ENCODE peak calls at places on chromosome 13, in seven cellular contexts. One of them, this sample, is unnamed.

GRCh38 chr13:53151692-53152421 is 123.2 kb downstream of the OLFM4 start:
- DNase-seq in AG09319: no peak
- DNase-seq in naive thymus-derived CD8-positive, alpha-beta T cell: no peak
- DNase-seq in sigmoid colon: no peak
- DNase-seq in EH: peak
- DNase-seq in head of caudate nucleus: peak
- DNase-seq in lower lobe of right lung: no peak
- DNase-seq in this sample: no peak

GRCh38 chr13:27137759-27138158 is 33.9 kb downstream of the USP12 start:
- DNase-seq in lower lobe of right lung: no peak
- DNase-seq in sigmoid colon: no peak
- DNase-seq in naive thymus-derived CD8-positive, alpha-beta T cell: no peak
- DNase-seq in EH: no peak
- DNase-seq in AG09319: no peak
- DNase-seq in head of caudate nucleus: no peak
- DNase-seq in this sample: no peak

GRCh38 chr13:111901301-111901905 is 165.5 kb upstream of the SOX1 start:
- DNase-seq in head of caudate nucleus: peak
- DNase-seq in sigmoid colon: peak
- DNase-seq in naive thymus-derived CD8-positive, alpha-beta T cell: no peak
- DNase-seq in EH: no peak
- DNase-seq in AG09319: no peak
- DNase-seq in lower lobe of right lung: no peak
- DNase-seq in this sample: no peak

GRCh38 chr13:113084943-113085540 is 20.5 kb upstream of the F7 start:
- DNase-seq in naive thymus-derived CD8-positive, alpha-beta T cell: no peak
- DNase-seq in head of caudate nucleus: no peak
- DNase-seq in lower lobe of right lung: peak
- DNase-seq in EH: no peak
- DNase-seq in AG09319: no peak
- DNase-seq in sigmoid colon: no peak
- DNase-seq in this sample: no peak

GRCh38 chr13:42762917-42763316 is 18.5 kb upstream of the FAM216B start:
- DNase-seq in sigmoid colon: no peak
- DNase-seq in EH: peak
- DNase-seq in head of caudate nucleus: no peak
- DNase-seq in lower lobe of right lung: no peak
- DNase-seq in naive thymus-derived CD8-positive, alpha-beta T cell: no peak
- DNase-seq in AG09319: peak
- DNase-seq in this sample: no peak

GRCh38 chr13:28423010-28423409 is 71.9 kb downstream of the FLT1 start:
- DNase-seq in AG09319: no peak
- DNase-seq in lower lobe of right lung: peak
- DNase-seq in naive thymus-derived CD8-positive, alpha-beta T cell: peak
- DNase-seq in sigmoid colon: peak
- DNase-seq in EH: no peak
- DNase-seq in head of caudate nucleus: peak
- DNase-seq in this sample: no peak

GRCh38 chr13:49497272-49497671 is 1.5 kb downstream of the PHF11 start:
- DNase-seq in EH: no peak
- DNase-seq in AG09319: no peak
- DNase-seq in sigmoid colon: no peak
- DNase-seq in lower lobe of right lung: no peak
- DNase-seq in naive thymus-derived CD8-positive, alpha-beta T cell: no peak
- DNase-seq in head of caudate nucleus: no peak
- DNase-seq in this sample: no peak

GRCh38 chr13:49113526-49114286 is 106.4 kb upstream of the MLNR start:
- DNase-seq in sigmoid colon: no peak
- DNase-seq in head of caudate nucleus: no peak
- DNase-seq in EH: peak
- DNase-seq in lower lobe of right lung: no peak
- DNase-seq in AG09319: peak
- DNase-seq in naive thymus-derived CD8-positive, alpha-beta T cell: no peak
- DNase-seq in this sample: no peak

GRCh38 chr13:54628383-54628782 is 1599.8 kb downstream of the OLFM4 start:
- DNase-seq in lower lobe of right lung: no peak
- DNase-seq in naive thymus-derived CD8-positive, alpha-beta T cell: no peak
- DNase-seq in EH: no peak
- DNase-seq in AG09319: no peak
- DNase-seq in head of caudate nucleus: no peak
- DNase-seq in sigmoid colon: no peak
- DNase-seq in this sample: no peak

GRCh38 chr13:26487781-26488180 is 69.7 kb upstream of the WASF3 start:
- DNase-seq in EH: no peak
- DNase-seq in sigmoid colon: peak
- DNase-seq in head of caudate nucleus: no peak
- DNase-seq in AG09319: no peak
- DNase-seq in naive thymus-derived CD8-positive, alpha-beta T cell: no peak
- DNase-seq in lower lobe of right lung: no peak
- DNase-seq in this sample: no peak

GRCh38 chr13:65034266-65034665 is 2195.9 kb downstream of the PCDH9 start:
- DNase-seq in AG09319: no peak
- DNase-seq in EH: no peak
- DNase-seq in naive thymus-derived CD8-positive, alpha-beta T cell: no peak
- DNase-seq in sigmoid colon: peak
- DNase-seq in head of caudate nucleus: no peak
- DNase-seq in lower lobe of right lung: no peak
- DNase-seq in this sample: no peak

GRCh38 chr13:69935043-69935442 is 172.6 kb upstream of the ATXN8OS start:
- DNase-seq in head of caudate nucleus: no peak
- DNase-seq in lower lobe of right lung: no peak
- DNase-seq in naive thymus-derived CD8-positive, alpha-beta T cell: no peak
- DNase-seq in AG09319: no peak
- DNase-seq in sigmoid colon: no peak
- DNase-seq in EH: no peak
- DNase-seq in this sample: no peak

GRCh38 chr13:98445340-98446233 is 131.3 kb downstream of the STK24 start:
- DNase-seq in sigmoid colon: peak
- DNase-seq in EH: peak
- DNase-seq in lower lobe of right lung: peak
- DNase-seq in AG09319: no peak
- DNase-seq in head of caudate nucleus: peak
- DNase-seq in naive thymus-derived CD8-positive, alpha-beta T cell: peak
- DNase-seq in this sample: no peak

GRCh38 chr13:42821437-42821836 is 40.1 kb downstream of the FAM216B start:
- DNase-seq in AG09319: peak
- DNase-seq in sigmoid colon: no peak
- DNase-seq in head of caudate nucleus: no peak
- DNase-seq in lower lobe of right lung: no peak
- DNase-seq in EH: peak
- DNase-seq in naive thymus-derived CD8-positive, alpha-beta T cell: no peak
- DNase-seq in this sample: no peak

GRCh38 chr13:49560270-49561063 is 24.9 kb downstream of the RCBTB1 start:
- DNase-seq in lower lobe of right lung: no peak
- DNase-seq in naive thymus-derived CD8-positive, alpha-beta T cell: no peak
- DNase-seq in EH: peak
- DNase-seq in head of caudate nucleus: no peak
- DNase-seq in AG09319: peak
- DNase-seq in sigmoid colon: no peak
- DNase-seq in this sample: no peak

GRCh38 chr13:72284791-72285190 is 417.8 kb upstream of the DACH1 start:
- DNase-seq in naive thymus-derived CD8-positive, alpha-beta T cell: no peak
- DNase-seq in AG09319: no peak
- DNase-seq in lower lobe of right lung: no peak
- DNase-seq in EH: peak
- DNase-seq in sigmoid colon: no peak
- DNase-seq in head of caudate nucleus: no peak
- DNase-seq in this sample: no peak

GRCh38 chr13:40152145-40152544 is 496.7 kb downstream of the COG6 start:
- DNase-seq in head of caudate nucleus: no peak
- DNase-seq in naive thymus-derived CD8-positive, alpha-beta T cell: no peak
- DNase-seq in lower lobe of right lung: no peak
- DNase-seq in AG09319: peak
- DNase-seq in sigmoid colon: no peak
- DNase-seq in EH: peak
- DNase-seq in this sample: no peak

GRCh38 chr13:113124211-113125025 is 1.8 kb downstream of the F10 start:
- DNase-seq in AG09319: no peak
- DNase-seq in EH: no peak
- DNase-seq in sigmoid colon: no peak
- DNase-seq in lower lobe of right lung: peak
- DNase-seq in head of caudate nucleus: peak
- DNase-seq in naive thymus-derived CD8-positive, alpha-beta T cell: no peak
- DNase-seq in this sample: no peak

GRCh38 chr13:44296856-44297255 is 76.8 kb upstream of the SERP2 start:
- DNase-seq in sigmoid colon: no peak
- DNase-seq in head of caudate nucleus: peak
- DNase-seq in naive thymus-derived CD8-positive, alpha-beta T cell: no peak
- DNase-seq in EH: no peak
- DNase-seq in AG09319: no peak
- DNase-seq in lower lobe of right lung: no peak
- DNase-seq in this sample: no peak

GRCh38 chr13:84230568-84230967 is 348.3 kb upstream of the SLITRK1 start:
- DNase-seq in sigmoid colon: no peak
- DNase-seq in head of caudate nucleus: no peak
- DNase-seq in AG09319: no peak
- DNase-seq in naive thymus-derived CD8-positive, alpha-beta T cell: no peak
- DNase-seq in EH: no peak
- DNase-seq in lower lobe of right lung: no peak
- DNase-seq in this sample: no peak

GRCh38 chr13:94658926-94659649 is 53.3 kb downstream of the SOX21 start:
- DNase-seq in lower lobe of right lung: no peak
- DNase-seq in sigmoid colon: no peak
- DNase-seq in AG09319: no peak
- DNase-seq in head of caudate nucleus: no peak
- DNase-seq in naive thymus-derived CD8-positive, alpha-beta T cell: no peak
- DNase-seq in EH: no peak
- DNase-seq in this sample: no peak

GRCh38 chr13:73914119-73914518 is 220.1 kb downstream of the KLF12 start:
- DNase-seq in sigmoid colon: no peak
- DNase-seq in naive thymus-derived CD8-positive, alpha-beta T cell: no peak
- DNase-seq in head of caudate nucleus: no peak
- DNase-seq in lower lobe of right lung: no peak
- DNase-seq in AG09319: no peak
- DNase-seq in EH: no peak
- DNase-seq in this sample: no peak

GRCh38 chr13:100128373-100128772 is 39.5 kb downstream of the PCCA start:
- DNase-seq in lower lobe of right lung: no peak
- DNase-seq in EH: peak
- DNase-seq in sigmoid colon: no peak
- DNase-seq in head of caudate nucleus: no peak
- DNase-seq in AG09319: no peak
- DNase-seq in naive thymus-derived CD8-positive, alpha-beta T cell: no peak
- DNase-seq in this sample: no peak

GRCh38 chr13:92896842-92897241 is 329.8 kb upstream of the GPC6 start:
- DNase-seq in head of caudate nucleus: no peak
- DNase-seq in sigmoid colon: no peak
- DNase-seq in AG09319: no peak
- DNase-seq in EH: no peak
- DNase-seq in naive thymus-derived CD8-positive, alpha-beta T cell: no peak
- DNase-seq in lower lobe of right lung: no peak
- DNase-seq in this sample: no peak

GRCh38 chr13:109652536-109652935 is 133.8 kb downstream of the IRS2 start:
- DNase-seq in lower lobe of right lung: no peak
- DNase-seq in sigmoid colon: no peak
- DNase-seq in AG09319: no peak
- DNase-seq in head of caudate nucleus: no peak
- DNase-seq in EH: no peak
- DNase-seq in naive thymus-derived CD8-positive, alpha-beta T cell: no peak
- DNase-seq in this sample: no peak

GRCh38 chr13:45807520-45808099 is 43.9 kb downstream of the SIAH3 start:
- DNase-seq in EH: peak
- DNase-seq in AG09319: no peak
- DNase-seq in sigmoid colon: no peak
- DNase-seq in naive thymus-derived CD8-positive, alpha-beta T cell: no peak
- DNase-seq in head of caudate nucleus: peak
- DNase-seq in lower lobe of right lung: no peak
- DNase-seq in this sample: no peak

GRCh38 chr13:40120288-40120687 is 464.8 kb downstream of the COG6 start:
- DNase-seq in EH: peak
- DNase-seq in lower lobe of right lung: no peak
- DNase-seq in AG09319: no peak
- DNase-seq in naive thymus-derived CD8-positive, alpha-beta T cell: no peak
- DNase-seq in sigmoid colon: no peak
- DNase-seq in head of caudate nucleus: no peak
- DNase-seq in this sample: no peak

GRCh38 chr13:54859827-54860226 is 1831.2 kb downstream of the OLFM4 start:
- DNase-seq in naive thymus-derived CD8-positive, alpha-beta T cell: no peak
- DNase-seq in EH: no peak
- DNase-seq in sigmoid colon: no peak
- DNase-seq in AG09319: no peak
- DNase-seq in lower lobe of right lung: no peak
- DNase-seq in head of caudate nucleus: no peak
- DNase-seq in this sample: no peak

GRCh38 chr13:111267784-111268183 is 52.7 kb upstream of the TEX29 start:
- DNase-seq in AG09319: no peak
- DNase-seq in head of caudate nucleus: no peak
- DNase-seq in lower lobe of right lung: no peak
- DNase-seq in naive thymus-derived CD8-positive, alpha-beta T cell: no peak
- DNase-seq in EH: no peak
- DNase-seq in sigmoid colon: no peak
- DNase-seq in this sample: no peak

GRCh38 chr13:24460256-24460655 is 52.3 kb downstream of the PARP4 start:
- DNase-seq in lower lobe of right lung: no peak
- DNase-seq in AG09319: no peak
- DNase-seq in EH: no peak
- DNase-seq in naive thymus-derived CD8-positive, alpha-beta T cell: no peak
- DNase-seq in sigmoid colon: no peak
- DNase-seq in head of caudate nucleus: no peak
- DNase-seq in this sample: no peak

GRCh38 chr13:95787356-95788099 is 110.6 kb downstream of the DNAJC3 start:
- DNase-seq in head of caudate nucleus: no peak
- DNase-seq in naive thymus-derived CD8-positive, alpha-beta T cell: no peak
- DNase-seq in AG09319: no peak
- DNase-seq in sigmoid colon: no peak
- DNase-seq in lower lobe of right lung: no peak
- DNase-seq in EH: no peak
- DNase-seq in this sample: no peak

GRCh38 chr13:38167164-38167822 is 182.4 kb upstream of the UFM1 start:
- DNase-seq in sigmoid colon: no peak
- DNase-seq in AG09319: no peak
- DNase-seq in EH: no peak
- DNase-seq in head of caudate nucleus: no peak
- DNase-seq in naive thymus-derived CD8-positive, alpha-beta T cell: no peak
- DNase-seq in lower lobe of right lung: no peak
- DNase-seq in this sample: no peak

GRCh38 chr13:28582225-28582891 is 76.6 kb upstream of the POMP start:
- DNase-seq in lower lobe of right lung: no peak
- DNase-seq in EH: peak
- DNase-seq in sigmoid colon: no peak
- DNase-seq in head of caudate nucleus: no peak
- DNase-seq in AG09319: no peak
- DNase-seq in naive thymus-derived CD8-positive, alpha-beta T cell: no peak
- DNase-seq in this sample: no peak

GRCh38 chr13:113926301-113926761 is 47.5 kb downstream of the C13orf46 start:
- DNase-seq in AG09319: peak
- DNase-seq in lower lobe of right lung: no peak
- DNase-seq in sigmoid colon: peak
- DNase-seq in head of caudate nucleus: no peak
- DNase-seq in naive thymus-derived CD8-positive, alpha-beta T cell: no peak
- DNase-seq in EH: peak
- DNase-seq in this sample: no peak

This sample was measured in AG04449.